ENCODE peak calls at places on chromosomes 16 and 17, in six cellular contexts. F is right cardiac atrium, H is left ventricle myocardium inferior, W is fibroblast of lung, I is uterus, T is kidney. Q is an unnamed sample. For H3K4me1, the result is how much of the 10 kb centered on the place peaks cover.

GRCh38 chr17:78383725-78384471 is 5.4 kb downstream of the PGS1 start:
- DNase-seq in H (peak), T (peak), W (peak), I (peak), F (peak), Q (no peak)

GRCh38 chr16:21684199-21684598 is 20.4 kb downstream of the OTOA start:
- DNase-seq in I (no peak), T (no peak), W (no peak), H (no peak), F (no peak), Q (no peak)

GRCh38 chr17:59361386-59361785 is 29.9 kb downstream of the YPEL2 start:
- DNase-seq in F (no peak), H (no peak), T (no peak), I (no peak), W (peak), Q (no peak)

GRCh38 chr16:21599994-21600773 is 807 bp downstream of the METTL9 start:
- DNase-seq in H (no peak), W (peak), I (no peak), F (no peak), T (peak), Q (no peak)

GRCh38 chr17:39813631-39814030 is 50.5 kb downstream of the IKZF3 start:
- DNase-seq in F (no peak), W (no peak), H (no peak), I (no peak), T (no peak), Q (no peak)

GRCh38 chr17:78925662-78926555 is 722 bp upstream of the TIMP2 start:
- DNase-seq in I (peak), F (peak), W (peak), H (peak), T (peak), Q (no peak)

GRCh38 chr17:48478224-48479013 is 48.4 kb upstream of the SKAP1 start:
- DNase-seq in T (no peak), I (no peak), F (no peak), H (no peak), W (no peak), Q (no peak)

GRCh38 chr17:40596261-40596919 is 31.1 kb upstream of the CCR7 start:
- DNase-seq in T (no peak), H (no peak), F (no peak), I (no peak), W (peak), Q (no peak)

GRCh38 chr16:53726625-53727024 is 22.7 kb downstream of the FTO start:
- DNase-seq in T (no peak), W (no peak), I (no peak), F (no peak), H (no peak), Q (peak)

GRCh38 chr16:10037771-10038170 is 144.5 kb downstream of the GRIN2A start:
- DNase-seq in F (no peak), T (no peak), W (no peak), I (no peak), H (no peak), Q (no peak)

GRCh38 chr16:56506941-56507340 is 12.9 kb downstream of the BBS2 start:
- DNase-seq in I (no peak), T (no peak), W (peak), H (no peak), F (no peak), Q (no peak)

GRCh38 chr16:50495673-50496072 is 52.5 kb upstream of the NKD1 start:
- DNase-seq in I (no peak), T (no peak), F (no peak), W (no peak), H (no peak), Q (no peak)

GRCh38 chr17:27993723-27994310 is 48.7 kb upstream of the NLK start:
- DNase-seq in T (no peak), H (no peak), W (no peak), I (no peak), F (no peak), Q (no peak)

GRCh38 chr17:35241520-35241919 is 1.4 kb upstream of the SLFN5 start:
- DNase-seq in I (no peak), F (peak), H (no peak), T (no peak), W (no peak), Q (no peak)

GRCh38 chr16:72796222-72796621 is 251.7 kb downstream of the ZFHX3 start:
- DNase-seq in T (no peak), H (no peak), I (no peak), W (no peak), F (no peak), Q (no peak)

GRCh38 chr17:13694934-13695333 is 93.2 kb upstream of the HS3ST3A1 start:
- DNase-seq in W (no peak), F (no peak), H (no peak), T (no peak), I (no peak), Q (no peak)

GRCh38 chr17:19317359-19318095 is 45.0 kb downstream of the B9D1 start:
- DNase-seq in W (peak), I (peak), T (peak), F (peak), H (peak), Q (peak)

GRCh38 chr16:3123986-3124886 is 10.6 kb upstream of the ZNF213 start:
- DNase-seq in W (peak), I (peak), H (peak), F (peak), T (peak), Q (peak)

GRCh38 chr16:13270602-13271001 is 369.2 kb downstream of the SHISA9 start:
- DNase-seq in T (no peak), W (no peak), F (no peak), H (no peak), I (no peak), Q (no peak)

DNA sequence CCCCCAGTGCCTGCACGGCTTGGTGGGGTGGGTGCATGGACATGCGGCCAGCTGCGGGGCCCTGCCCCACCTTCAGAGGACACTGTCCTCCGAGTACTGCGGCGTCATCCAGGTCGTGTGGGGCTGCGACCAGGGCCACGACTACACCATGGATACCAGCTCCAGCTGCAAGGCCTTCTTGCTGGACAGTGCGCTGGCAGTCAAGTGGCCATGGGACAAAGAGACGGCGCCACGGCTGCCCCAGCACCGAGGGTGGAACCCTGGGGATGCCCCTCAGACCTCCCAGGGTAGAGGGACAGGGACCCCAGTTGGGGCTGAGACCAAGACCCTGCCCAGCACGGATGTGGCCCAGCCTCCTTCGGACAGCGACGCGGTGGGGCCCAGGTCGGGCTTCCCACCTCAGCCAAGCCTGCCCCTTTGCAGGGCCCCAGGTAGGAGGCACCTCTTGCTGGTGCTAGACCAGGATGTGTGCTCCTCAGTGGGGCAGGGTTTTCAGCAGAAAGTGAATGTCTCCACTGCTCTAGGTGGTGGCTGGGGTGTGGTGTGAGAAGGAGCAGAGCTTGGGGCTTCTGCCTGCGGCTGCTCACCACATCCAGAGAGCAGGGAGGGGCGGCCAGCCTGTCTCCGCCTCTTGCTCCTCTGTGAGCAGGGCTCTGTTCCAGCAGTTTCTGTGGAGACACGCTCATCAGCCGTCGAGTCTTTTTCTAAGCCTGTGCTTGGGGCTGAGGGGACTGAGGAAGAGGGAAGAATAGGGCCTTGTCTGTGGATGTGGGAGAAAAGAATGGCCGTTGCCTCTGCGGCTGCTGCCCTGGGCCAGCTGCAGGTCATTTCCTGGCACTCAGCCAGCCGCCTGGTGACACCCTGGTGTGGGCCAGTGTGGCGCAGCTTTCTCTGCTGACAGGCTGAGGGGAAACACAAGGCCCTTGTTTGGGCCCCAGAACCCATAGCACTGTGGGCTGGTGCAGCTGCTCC is 2.2 kb downstream of the ZNF276 start:
- DNase-seq in T (no peak), W (peak), F (peak), H (peak), I (no peak), Q (no peak)
- H3K4me1 ChIP-seq in T (under half), W (under half), F (under half), H (half or more), I (under half), Q (under half)

GRCh38 chr17:74756891-74757290 is 8.5 kb downstream of the NHERF1 start:
- DNase-seq in H (no peak), F (no peak), T (no peak), W (no peak), I (no peak), Q (no peak)
- H3K4me1 ChIP-seq in H (half or more), F (under half), T (under half), W (under half), I (under half), Q (under half)

GRCh38 chr17:56150631-56151030 is 2.6 kb upstream of the ANKFN1 start:
- DNase-seq in F (no peak), I (no peak), T (no peak), H (no peak), W (no peak), Q (no peak)

GRCh38 chr17:56144205-56144604 is 9.1 kb upstream of the ANKFN1 start:
- DNase-seq in T (no peak), W (no peak), I (no peak), H (no peak), F (no peak), Q (no peak)

GRCh38 chr17:56146005-56146404 is 7.3 kb upstream of the ANKFN1 start:
- DNase-seq in T (no peak), H (no peak), I (no peak), F (no peak), W (no peak), Q (no peak)

GRCh38 chr17:56149266-56150036 is 3.8 kb upstream of the ANKFN1 start:
- DNase-seq in W (no peak), T (no peak), H (no peak), F (no peak), I (no peak), Q (no peak)

DNA sequence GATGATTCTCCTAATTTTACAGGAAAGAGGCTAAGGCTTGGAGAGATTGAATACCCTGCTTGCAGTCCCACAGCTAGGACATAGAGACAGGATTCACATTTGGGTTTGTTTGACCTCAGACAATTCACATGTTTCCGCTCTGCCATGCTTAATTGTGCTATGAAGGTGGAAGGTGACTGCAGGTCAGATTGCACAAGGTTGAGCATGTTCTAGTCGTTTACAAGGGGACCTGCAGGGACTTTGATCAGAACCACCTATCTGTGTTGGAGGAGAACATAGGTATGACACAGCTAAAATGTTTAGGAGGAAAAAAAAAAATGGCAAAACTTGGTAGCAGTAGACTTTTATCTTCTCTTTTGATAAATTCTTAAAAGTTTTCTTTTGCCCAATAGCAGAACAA is 4.9 kb upstream of the ANKFN1 start:
- DNase-seq in I (no peak), T (no peak), W (no peak), F (no peak), H (no peak), Q (no peak)
- H3K4me1 ChIP-seq in I (under half), T (under half), W (under half), F (under half), H (under half), Q (under half)

GRCh38 chr17:81387235-81388060 is 7.8 kb upstream of the BAHCC1 start:
- DNase-seq in H (peak), F (peak), I (peak), T (peak), W (peak), Q (no peak)

GRCh38 chr17:81386141-81386645 is 9.1 kb upstream of the BAHCC1 start:
- DNase-seq in H (no peak), I (peak), F (no peak), W (no peak), T (peak), Q (no peak)

GRCh38 chr17:81385320-81386111 is 9.7 kb upstream of the BAHCC1 start:
- DNase-seq in I (peak), W (peak), H (no peak), F (peak), T (no peak), Q (no peak)

GRCh38 chr17:81388091-81388611 is 7.1 kb upstream of the BAHCC1 start:
- DNase-seq in H (no peak), F (peak), W (no peak), T (no peak), I (no peak), Q (no peak)

DNA sequence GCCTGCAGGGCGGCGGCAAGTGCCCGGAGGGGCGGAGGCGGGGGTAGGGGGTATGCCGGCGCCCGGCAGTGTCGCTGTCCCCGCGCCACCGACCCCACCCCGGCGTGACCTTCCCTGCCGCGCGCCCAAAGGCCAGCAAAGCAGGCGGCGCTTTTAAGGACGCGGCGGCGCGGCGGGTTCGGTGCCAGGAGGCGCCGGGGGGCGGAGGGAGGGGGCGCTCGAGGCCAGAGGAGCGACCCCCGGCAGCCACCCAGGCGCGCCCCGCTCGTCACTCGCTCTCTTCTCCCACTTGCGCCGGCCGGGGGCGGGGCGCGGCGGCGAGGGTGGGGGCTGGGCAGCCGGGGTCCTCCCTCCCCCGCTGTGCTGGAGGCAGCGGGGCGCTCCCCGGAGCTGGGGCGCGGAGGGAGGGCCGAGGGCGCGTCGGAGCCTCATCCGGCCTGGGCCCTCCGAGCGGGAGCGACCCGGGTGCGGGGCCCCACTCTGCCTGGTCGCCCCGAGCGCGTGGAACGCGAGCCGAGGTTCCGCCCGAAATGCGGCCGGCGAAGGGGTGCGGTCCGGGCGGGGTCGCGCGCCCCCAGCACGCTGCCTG is 8.5 kb upstream of the BAHCC1 start:
- DNase-seq in I (peak), F (peak), T (peak), W (no peak), H (peak), Q (no peak)
- H3K4me1 ChIP-seq in I (under half), F (under half), T (under half), W (under half), H (half or more), Q (under half)

GRCh38 chr17:76135810-76136188 is 5.2 kb downstream of the FOXJ1 start:
- DNase-seq in F (no peak), H (no peak), T (no peak), W (no peak), I (no peak), Q (no peak)
- H3K4me1 ChIP-seq in F (under half), H (under half), T (under half), W (under half), I (under half), Q (half or more)

DNA sequence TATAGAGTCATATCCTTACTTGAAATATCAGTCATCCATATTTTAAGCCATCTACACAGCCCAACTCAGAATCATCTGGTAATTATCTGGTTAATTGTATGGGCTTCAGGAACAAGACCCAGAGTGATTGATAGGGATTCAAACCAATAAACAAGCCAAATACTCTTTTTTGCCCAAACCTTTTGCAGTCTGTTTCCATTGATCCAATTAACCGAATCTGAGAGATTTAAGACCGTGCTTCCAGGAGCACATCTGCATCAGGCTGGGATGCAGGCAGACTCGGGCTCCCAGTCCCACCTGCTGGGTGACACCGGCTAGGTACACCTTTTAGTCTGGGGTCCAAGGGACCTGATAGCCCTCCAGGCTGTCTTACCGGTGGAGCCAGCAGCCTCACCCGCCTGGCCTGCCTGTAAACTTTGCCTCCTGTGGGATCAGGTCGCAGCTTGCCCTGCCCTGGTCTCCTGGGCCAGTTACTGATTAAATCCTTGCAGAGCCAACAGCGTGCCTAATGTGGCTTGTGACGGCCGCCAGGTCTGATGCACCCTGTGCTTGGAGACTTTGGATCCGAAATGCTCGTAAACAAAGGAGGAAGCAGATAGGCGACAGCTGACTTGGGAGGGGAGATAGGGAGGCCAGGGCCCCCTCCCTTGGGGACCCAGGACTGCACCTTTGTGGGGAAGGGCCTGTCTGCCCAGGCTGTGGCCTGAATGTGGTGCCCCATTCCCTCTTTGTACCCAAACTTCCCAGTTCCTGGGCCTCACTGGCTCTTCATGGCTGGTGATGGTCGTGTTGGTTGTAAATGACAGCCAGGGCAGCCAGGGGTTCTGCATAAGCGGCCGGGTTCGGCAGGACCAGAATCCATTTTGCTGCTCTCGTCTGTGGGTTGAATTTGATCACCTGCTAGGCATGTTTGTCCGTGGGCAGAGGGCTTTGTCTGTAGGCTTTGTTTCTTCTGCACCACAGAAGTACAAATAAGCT is 3.8 kb downstream of the CMIP start:
- DNase-seq in T (peak), F (peak), I (no peak), W (no peak), H (no peak), Q (no peak)
- H3K4me1 ChIP-seq in T (under half), F (under half), I (under half), W (under half), H (half or more), Q (under half)

DNA sequence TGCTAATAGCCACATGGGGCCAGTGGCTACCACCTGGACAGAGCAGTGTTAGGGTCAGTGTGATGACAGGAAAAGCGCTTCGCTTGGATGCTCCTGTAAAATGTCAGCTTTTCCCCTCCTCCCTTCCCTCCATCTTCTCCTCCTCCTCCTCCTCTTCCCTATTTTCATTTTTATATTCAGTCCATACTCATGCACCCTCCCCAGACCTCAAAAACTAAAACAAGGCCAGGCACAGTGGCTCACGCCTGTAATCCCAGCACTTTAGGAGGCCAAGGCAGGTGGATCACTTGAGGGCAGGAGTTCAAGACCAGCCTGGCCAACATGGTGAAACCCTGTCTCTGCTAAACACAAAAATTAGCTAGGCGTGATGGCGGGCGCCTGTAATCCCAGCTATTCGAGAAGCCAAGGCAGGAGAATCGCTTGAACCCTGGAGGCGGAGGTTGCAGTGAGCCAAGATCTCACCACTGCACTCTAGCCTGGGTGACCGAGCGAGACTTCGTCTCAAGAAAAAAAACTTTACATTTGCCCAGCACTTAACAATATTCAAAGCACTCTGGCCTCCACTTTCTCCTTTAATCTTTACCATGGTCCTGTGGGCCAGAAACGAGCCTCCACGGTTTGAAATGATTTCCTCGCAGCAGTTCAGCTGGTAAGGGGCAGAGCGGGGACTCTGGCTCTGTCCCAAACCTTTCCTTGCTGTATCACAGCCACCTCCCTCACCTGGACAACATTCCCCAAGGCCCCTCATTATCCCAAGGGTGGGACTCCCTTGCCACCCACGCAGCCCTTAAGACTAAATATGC is 21.8 kb downstream of the ANKRD40 start:
- DNase-seq in W (no peak), H (no peak), I (no peak), T (peak), F (no peak), Q (no peak)
- H3K4me1 ChIP-seq in W (under half), H (under half), I (under half), T (under half), F (under half), Q (under half)